ENCODE peak calls at places on chromosomes 4 and X, in seven cellular contexts. P is foreskin fibroblast, B is iPS-NIHi11, K is WERI-Rb-1, W is AG09309, H is omental fat pad, G is T-helper 22 cell. Y is an unnamed sample.

GRCh38 chr4:77800483-77801259 is 18.5 kb downstream of the CNOT6L start:
- DNase-seq in P (peak; percentile 43), B (no peak), K (no peak), W (no peak), H (no peak), G (no peak), Y (no peak)

GRCh38 chrX:132118361-132118760 is 9.5 kb downstream of the FRMD7 start:
- DNase-seq in P (no peak), B (no peak), K (peak; percentile 8), W (no peak), H (no peak), G (no peak), Y (peak; percentile 2)

GRCh38 chr4:7341486-7342222 is 93.1 kb downstream of the PSAPL1 start:
- DNase-seq in P (no peak), B (no peak), K (no peak), W (no peak), H (no peak), G (no peak), Y (no peak)

GRCh38 chr4:95980877-95981360 is 141.0 kb downstream of the PDHA2 start:
- DNase-seq in P (no peak), B (no peak), K (no peak), W (no peak), H (no peak), G (no peak), Y (no peak)

GRCh38 chr4:106676173-106676921 is 307.8 kb upstream of the GIMD1 start:
- DNase-seq in P (peak; percentile 75), B (no peak), K (no peak), W (peak; percentile 69), H (no peak), G (no peak), Y (no peak)

GRCh38 chr4:86307432-86307831 is 52.4 kb downstream of the MAPK10 start:
- DNase-seq in P (peak; percentile 44), B (no peak), K (no peak), W (no peak), H (no peak), G (no peak), Y (no peak)

GRCh38 chr4:88526221-88526815 is 2.7 kb upstream of the PYURF start:
- DNase-seq in P (peak; percentile 27), B (no peak), K (no peak), W (no peak), H (no peak), G (no peak), Y (peak; percentile 3)

GRCh38 chr4:52876063-52876462 is 13.9 kb downstream of the RASL11B start:
- DNase-seq in P (no peak), B (no peak), K (no peak), W (no peak), H (no peak), G (no peak), Y (no peak)

GRCh38 chr4:165518658-165519057 is 139.8 kb downstream of the CPE start:
- DNase-seq in P (no peak), B (no peak), K (no peak), W (no peak), H (no peak), G (no peak), Y (no peak)

GRCh38 chrX:132968282-132968681 is 9.9 kb upstream of the HS6ST2 start:
- DNase-seq in P (no peak), B (peak; percentile 8), K (no peak), W (no peak), H (no peak), G (no peak), Y (no peak)

GRCh38 chr4:3010998-3011397 is 47.6 kb downstream of the GRK4 start:
- DNase-seq in P (peak; percentile 89), B (no peak), K (no peak), W (peak; percentile 81), H (no peak), G (no peak), Y (no peak)

GRCh38 chr4:152316969-152317368 is 218.9 kb downstream of the FBXW7 start:
- DNase-seq in P (peak; percentile 56), B (no peak), K (no peak), W (no peak), H (no peak), G (no peak), Y (no peak)

Y was measured in NCI-H82.